ENCODE peak calls at places on chromosomes 5 and 9, in four cellular contexts. D is neuronal stem cell, E is M059J, C is smooth muscle cell of the brain vasculature. J is an unnamed sample.

GRCh38 chr5:14081791-14082190 is 61.4 kb upstream of the TRIO start:
- DNase-seq in D (no peak), E (peak), C (no peak), J (no peak)

GRCh38 chr5:61409568-61409967 is 77.5 kb downstream of the ZSWIM6 start:
- DNase-seq in D (no peak), E (peak), C (peak), J (no peak)

GRCh38 chr9:72254881-72255545 is 105.8 kb downstream of the GDA start:
- DNase-seq in D (no peak), E (no peak), C (no peak), J (no peak)

GRCh38 chr9:121613009-121613766 is 38.2 kb upstream of the DAB2IP start:
- DNase-seq in D (no peak), E (peak), C (no peak), J (no peak)

GRCh38 chr5:86354664-86355063 is 263.1 kb upstream of the COX7C start:
- DNase-seq in D (no peak), E (no peak), C (no peak), J (no peak)

GRCh38 chr9:82903503-82903902 is 159.4 kb downstream of the RASEF start:
- DNase-seq in D (no peak), E (no peak), C (no peak), J (no peak)

GRCh38 chr5:105806601-105807000 is 1864.1 kb downstream of the EFNA5 start:
- DNase-seq in D (no peak), E (no peak), C (no peak), J (no peak)

GRCh38 chr5:179307006-179307800 is 38.1 kb downstream of the ADAMTS2 start:
- DNase-seq in D (no peak), E (no peak), C (no peak), J (no peak)

GRCh38 chr5:180130291-180130869 is 58.8 kb upstream of the RNF130 start:
- DNase-seq in D (no peak), E (no peak), C (no peak), J (no peak)

GRCh38 chr5:148740966-148741742 is 85.3 kb upstream of the ADRB2 start:
- DNase-seq in D (peak), E (peak), C (peak), J (no peak)

GRCh38 chr9:13175732-13176131 is 103.8 kb downstream of the MPDZ start:
- DNase-seq in D (no peak), E (no peak), C (no peak), J (no peak)

GRCh38 chr9:84670801-84671153 is 1.2 kb downstream of the NTRK2 start:
- DNase-seq in D (no peak), E (no peak), C (no peak), J (no peak)

GRCh38 chr9:21549251-21549765 is 67.2 kb upstream of the IFNE start:
- DNase-seq in D (no peak), E (peak), C (peak), J (no peak)

GRCh38 chr9:547309-547708 is 294.2 kb upstream of the DMRT1 start:
- DNase-seq in D (no peak), E (no peak), C (no peak), J (no peak)

GRCh38 chr5:109917966-109918365 is 228.2 kb downstream of the MAN2A1 start:
- DNase-seq in D (no peak), E (no peak), C (no peak), J (no peak)

GRCh38 chr5:14082523-14082922 is 60.6 kb upstream of the TRIO start:
- DNase-seq in D (no peak), E (no peak), C (no peak), J (no peak)

GRCh38 chr5:80741015-80741414 is 86.2 kb upstream of the DHFR start:
- DNase-seq in D (no peak), E (no peak), C (no peak), J (no peak)

GRCh38 chr9:116316231-116316630 is 162.6 kb downstream of the PAPPA start:
- DNase-seq in D (no peak), E (no peak), C (no peak), J (no peak)

GRCh38 chr5:867300-867699 is 16.5 kb upstream of the ZDHHC11 start:
- DNase-seq in D (no peak), E (no peak), C (no peak), J (no peak)

GRCh38 chr5:123813937-123814624 is 302.1 kb downstream of the CSNK1G3 start:
- DNase-seq in D (no peak), E (peak), C (no peak), J (no peak)

GRCh38 chr9:18906656-18907395 is 126.2 kb downstream of the SAXO1 start:
- DNase-seq in D (no peak), E (peak), C (no peak), J (no peak)

GRCh38 chr5:57164124-57164523 is 9.7 kb upstream of the GPBP1 start:
- DNase-seq in D (no peak), E (no peak), C (no peak), J (no peak)

GRCh38 chr5:71924980-71925379 is 182.3 kb upstream of the MAP1B start:
- DNase-seq in D (no peak), E (peak), C (no peak), J (no peak)

GRCh38 chr5:123964916-123965315 is 452.9 kb downstream of the CSNK1G3 start:
- DNase-seq in D (no peak), E (no peak), C (no peak), J (no peak)

GRCh38 chr9:105157178-105157583 is 87.3 kb upstream of the SLC44A1 start:
- DNase-seq in D (no peak), E (peak), C (no peak), J (no peak)

GRCh38 chr5:34452170-34452828 is 203.8 kb upstream of the RAI14 start:
- DNase-seq in D (no peak), E (peak), C (no peak), J (no peak)

GRCh38 chr9:136824496-136825225 is 16.9 kb downstream of the RABL6 start:
- DNase-seq in D (no peak), E (no peak), C (no peak), J (no peak)

GRCh38 chr5:119876522-119876921 is 247.2 kb downstream of the FAM170A start:
- DNase-seq in D (no peak), E (no peak), C (no peak), J (no peak)

GRCh38 chr5:124742983-124743533 is 3.4 kb downstream of the ZNF608 start:
- DNase-seq in D (no peak), E (peak), C (no peak), J (no peak)

J was measured in stimulated activated naive CD4-positive, alpha-beta T cell treated with Interleukin-2 at 50 U/mL for 16 hours.